ENCODE peak calls at places on chromosome 18, in seven cellular contexts. M is mammary epithelial cell, D is fibroblast of lung, A is PC-3, O is GM23248, L is HepG2, N is MM.1S. V is an unnamed sample. For H3K4me1, the result is how much of the 10 kb centered on the place peaks cover.

GRCh38 chr18:24488824-24489493 is 28.5 kb downstream of the HRH4 start:
- DNase-seq in N (peak), L (peak), M (peak), A (peak), D (peak), O (peak), V (peak)

GRCh38 chr18:39635966-39636365 is 2070.4 kb upstream of the CELF4 start:
- DNase-seq in L (no peak), M (no peak), A (peak), D (peak), N (no peak), O (peak), V (no peak)

GRCh38 chr18:36389811-36390581 is 92.5 kb downstream of the FHOD3 start:
- DNase-seq in L (no peak), A (no peak), M (no peak), N (no peak), D (no peak), O (no peak), V (no peak)

GRCh38 chr18:37179384-37179783 is 350.5 kb downstream of the KIAA1328 start:
- DNase-seq in N (no peak), A (no peak), L (no peak), D (no peak), M (no peak), O (no peak), V (peak)

GRCh38 chr18:10168477-10168876 is 254.7 kb downstream of the VAPA start:
- DNase-seq in O (no peak), A (no peak), N (no peak), D (no peak), M (no peak), L (no peak), V (no peak)

GRCh38 chr18:41875094-41875780 is 79.8 kb upstream of the PIK3C3 start:
- DNase-seq in O (peak), D (peak), L (no peak), N (no peak), A (peak), M (peak), V (no peak)

GRCh38 chr18:9874730-9875129 is 11.0 kb upstream of the TXNDC2 start:
- DNase-seq in A (peak), O (peak), D (no peak), M (peak), L (no peak), N (no peak), V (no peak)

GRCh38 chr18:44915661-44916060 is 235.0 kb downstream of the SETBP1 start:
- DNase-seq in L (no peak), O (peak), N (no peak), A (no peak), D (no peak), M (no peak), V (no peak)

GRCh38 chr18:44627245-44627644 is 53.4 kb upstream of the SETBP1 start:
- DNase-seq in O (peak), L (no peak), M (peak), N (no peak), A (peak), D (peak), V (no peak)

GRCh38 chr18:26919656-26920055 is 54.1 kb upstream of the AQP4 start:
- DNase-seq in O (no peak), N (no peak), D (peak), M (peak), A (no peak), L (no peak), V (peak)

DNA sequence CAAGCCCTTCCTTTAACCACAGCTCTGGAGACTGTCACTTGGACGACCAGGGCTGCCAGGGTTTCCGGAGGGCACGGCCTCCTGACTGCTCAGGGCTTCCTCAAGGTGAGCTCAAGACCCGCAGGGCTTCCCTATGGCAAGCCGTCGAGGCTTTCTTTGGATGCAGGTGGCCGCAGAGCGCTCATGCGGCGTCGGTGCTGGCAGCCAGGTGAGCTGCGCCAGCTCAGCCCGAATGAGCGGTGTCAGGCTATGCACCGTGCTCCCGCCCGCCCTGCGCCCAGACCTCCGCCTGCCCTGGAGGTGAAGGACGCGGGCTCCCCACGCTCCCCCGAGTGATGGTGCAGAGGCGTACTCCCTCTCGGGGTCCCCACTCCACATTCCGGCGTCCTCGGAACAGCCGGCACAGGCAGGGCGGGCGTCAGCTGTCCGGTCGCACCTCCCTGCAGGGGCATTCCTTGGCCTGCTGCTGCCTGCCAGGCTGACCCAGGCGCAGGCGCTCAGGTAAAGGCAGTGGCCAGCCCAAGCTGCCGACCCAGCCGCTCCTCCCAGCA is 20.8 kb upstream of the TUBB6 start:
- DNase-seq in M (peak), O (no peak), N (no peak), A (no peak), D (no peak), L (no peak), V (peak)
- TF ChIP-seq EZH2 in M (no peak), O (no peak), N (no peak), A (no peak), D (no peak), L (no peak), V (no peak)

DNA sequence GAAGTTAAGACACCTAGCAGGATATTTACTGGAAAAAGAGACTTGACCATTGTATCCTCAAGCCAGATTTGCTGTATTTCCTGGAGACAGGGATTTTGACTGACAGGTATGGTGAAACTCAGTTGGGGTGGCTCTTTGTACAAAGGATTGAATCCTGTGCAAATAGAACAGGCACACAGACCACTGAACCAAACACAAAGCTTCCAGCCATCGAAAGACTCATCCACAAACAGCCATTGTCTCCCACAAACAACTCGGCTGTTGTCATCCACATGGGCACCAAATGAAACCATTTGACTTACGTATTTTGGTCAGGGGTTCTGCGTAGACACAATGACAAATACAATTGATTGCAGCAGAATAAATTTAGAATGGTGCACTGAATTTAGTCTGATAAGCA is 15.9 kb downstream of the RNF152 start:
- DNase-seq in L (peak), A (no peak), M (no peak), D (no peak), O (no peak), N (no peak), V (no peak)
- H3K4me1 ChIP-seq in L (under half), A (under half), M (under half), D (under half), O (under half), N (under half), V (under half)

DNA sequence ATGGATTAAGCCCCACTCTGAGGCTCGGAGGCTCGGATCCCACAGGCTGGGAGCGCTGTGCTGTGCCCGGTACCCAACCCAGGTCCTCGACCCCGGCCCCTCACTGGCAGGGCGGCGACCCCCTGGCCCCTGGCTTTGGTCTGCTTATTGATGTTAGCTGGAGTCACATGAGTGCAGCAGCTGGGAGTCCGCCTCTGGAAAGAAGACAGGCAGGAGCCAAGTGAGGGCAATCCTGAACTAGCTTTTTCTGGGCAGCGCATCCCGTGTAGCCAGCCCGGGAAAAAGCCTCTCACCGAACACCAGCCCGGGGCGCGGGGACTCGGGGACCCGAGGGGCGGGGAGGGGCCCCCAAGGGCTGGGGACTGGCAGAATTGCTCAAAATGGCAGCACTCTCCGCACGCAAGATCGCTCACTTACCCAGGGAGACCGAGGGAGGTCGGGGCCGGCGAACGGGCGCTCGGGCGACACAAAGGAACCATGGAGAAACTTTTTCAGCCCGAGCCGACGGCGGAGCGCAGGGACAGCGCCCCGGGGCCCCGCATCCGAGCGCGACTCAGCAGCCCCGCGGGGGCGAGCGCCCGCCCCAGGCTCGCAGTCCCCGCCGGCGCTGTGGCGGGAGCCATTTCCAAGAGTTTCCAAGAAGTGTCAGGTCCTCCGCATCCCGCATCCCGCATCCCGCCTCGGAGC is 566 bp downstream of the TMEM200C start:
- DNase-seq in A (no peak), O (peak), L (no peak), N (no peak), D (peak), M (no peak), V (no peak)
- TF ChIP-seq EZH2 in A (no peak), O (no peak), L (no peak), N (no peak), D (peak), M (peak), V (no peak)

DNA sequence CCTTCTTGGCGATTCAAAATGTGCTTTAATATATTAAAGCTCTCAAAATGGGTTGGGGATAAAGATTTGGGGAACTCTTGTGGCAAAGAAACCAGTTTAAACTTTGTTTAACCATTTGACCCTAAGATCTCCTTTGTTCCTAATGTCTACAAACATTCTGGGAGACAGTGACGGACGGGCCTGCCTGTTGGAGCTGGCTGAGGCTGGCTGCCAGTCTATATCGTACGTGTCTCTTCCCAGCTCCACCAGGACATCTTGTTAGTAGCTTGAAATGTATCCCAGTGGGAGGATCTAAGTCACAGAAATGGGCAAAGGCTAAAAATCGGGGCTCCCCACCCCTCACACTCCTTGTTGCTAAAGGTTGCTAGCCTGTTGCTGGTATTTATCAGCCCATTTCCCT is 30.7 kb downstream of the ZNF532 start:
- DNase-seq in A (no peak), N (no peak), L (no peak), O (no peak), D (no peak), M (no peak), V (no peak)
- H3K4me1 ChIP-seq in A (under half), N (under half), L (under half), O (under half), D (under half), M (under half), V (under half)

DNA sequence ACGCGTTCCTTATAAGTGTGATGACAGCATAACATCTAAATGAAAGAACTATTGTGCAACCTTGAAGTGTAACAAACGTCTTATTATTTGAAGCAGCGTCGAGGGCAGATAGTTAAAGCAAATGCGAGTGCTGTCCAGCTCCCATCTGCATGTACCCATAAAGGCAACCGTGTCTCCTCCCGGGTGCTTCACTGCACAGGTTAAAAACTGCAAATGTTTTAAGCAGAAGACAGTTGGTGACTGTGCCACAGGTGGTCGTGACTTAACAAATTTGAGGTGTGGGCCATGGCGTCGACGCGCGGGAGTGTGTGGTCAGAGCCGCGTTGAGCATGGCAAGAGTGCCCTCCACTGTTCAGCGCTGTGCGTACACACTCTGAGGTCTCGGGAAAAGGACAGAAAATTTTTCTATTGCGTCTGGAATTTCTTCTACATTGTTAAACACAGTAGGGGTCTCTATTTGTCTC is 6.4 kb downstream of the SALL3 start:
- DNase-seq in D (peak), N (no peak), M (no peak), O (peak), L (peak), A (peak), V (peak)
- TF ChIP-seq EZH2 in D (no peak), N (no peak), M (no peak), O (no peak), L (no peak), A (no peak), V (no peak)

GRCh38 chr18:58313491-58314032 is 269.5 kb downstream of the NEDD4L start:
- DNase-seq in N (no peak), L (peak), D (no peak), A (peak), O (peak), M (peak), V (no peak)
- H3K4me1 ChIP-seq in N (under half), L (half or more), D (under half), A (under half), O (under half), M (half or more), V (under half)

GRCh38 chr18:22170421-22171262 is 1.3 kb downstream of the GATA6 start:
- DNase-seq in A (peak), L (peak), O (peak), M (peak), D (peak), N (no peak), V (peak)

GRCh38 chr18:22172594-22173049 is 3.2 kb downstream of the GATA6 start:
- DNase-seq in N (no peak), D (no peak), O (peak), M (no peak), A (no peak), L (no peak), V (no peak)

GRCh38 chr18:22171263-22171838 is 2.0 kb downstream of the GATA6 start:
- DNase-seq in N (no peak), L (no peak), M (no peak), A (no peak), O (peak), D (no peak), V (no peak)

GRCh38 chr18:22173221-22173927 is 4.0 kb downstream of the GATA6 start:
- DNase-seq in D (no peak), A (no peak), O (no peak), L (no peak), M (no peak), N (no peak), V (no peak)

DNA sequence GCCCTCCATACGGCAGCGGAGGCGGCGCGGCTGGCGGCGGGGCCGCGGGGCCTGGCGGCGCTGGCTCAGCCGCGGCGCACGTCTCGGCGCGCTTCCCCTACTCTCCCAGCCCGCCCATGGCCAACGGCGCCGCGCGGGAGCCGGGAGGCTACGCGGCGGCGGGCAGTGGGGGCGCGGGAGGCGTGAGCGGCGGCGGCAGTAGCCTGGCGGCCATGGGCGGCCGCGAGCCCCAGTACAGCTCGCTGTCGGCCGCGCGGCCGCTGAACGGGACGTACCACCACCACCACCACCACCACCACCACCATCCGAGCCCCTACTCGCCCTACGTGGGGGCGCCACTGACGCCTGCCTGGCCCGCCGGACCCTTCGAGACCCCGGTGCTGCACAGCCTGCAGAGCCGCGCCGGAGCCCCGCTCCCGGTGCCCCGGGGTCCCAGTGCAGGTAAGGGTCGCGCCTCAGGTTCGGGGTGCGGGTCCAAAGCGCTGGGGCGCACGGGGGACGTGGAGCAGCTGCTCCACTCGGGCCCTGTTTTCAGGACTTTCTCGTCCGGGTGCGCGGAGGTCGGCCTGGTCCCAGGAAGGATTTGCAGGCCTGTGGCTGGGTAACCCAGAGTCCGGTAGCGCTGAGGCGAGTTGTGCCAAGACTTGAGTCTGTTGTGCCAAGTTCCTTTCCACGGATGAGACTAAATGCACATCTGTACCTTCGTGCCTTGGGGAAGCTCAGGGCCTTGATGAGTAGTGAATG is 2.6 kb downstream of the GATA6 start:
- DNase-seq in D (no peak), O (peak), L (no peak), N (no peak), M (no peak), A (no peak), V (no peak)
- TF ChIP-seq EZH2 in D (no peak), O (no peak), L (no peak), N (no peak), M (no peak), A (no peak), V (no peak)

GRCh38 chr18:3153107-3153704 is 66.6 kb downstream of the MYOM1 start:
- DNase-seq in A (peak), L (peak), D (no peak), O (no peak), M (peak), N (no peak), V (no peak)
- H3K4me1 ChIP-seq in A (under half), L (half or more), D (under half), O (under half), M (under half), N (under half), V (under half)

GRCh38 chr18:62335494-62335893 is 10.4 kb downstream of the TNFRSF11A start:
- DNase-seq in D (no peak), N (no peak), O (no peak), M (no peak), L (no peak), A (no peak), V (no peak)
- TF ChIP-seq EZH2 in D (no peak), N (no peak), O (no peak), M (no peak), L (no peak), A (no peak), V (no peak)

DNA sequence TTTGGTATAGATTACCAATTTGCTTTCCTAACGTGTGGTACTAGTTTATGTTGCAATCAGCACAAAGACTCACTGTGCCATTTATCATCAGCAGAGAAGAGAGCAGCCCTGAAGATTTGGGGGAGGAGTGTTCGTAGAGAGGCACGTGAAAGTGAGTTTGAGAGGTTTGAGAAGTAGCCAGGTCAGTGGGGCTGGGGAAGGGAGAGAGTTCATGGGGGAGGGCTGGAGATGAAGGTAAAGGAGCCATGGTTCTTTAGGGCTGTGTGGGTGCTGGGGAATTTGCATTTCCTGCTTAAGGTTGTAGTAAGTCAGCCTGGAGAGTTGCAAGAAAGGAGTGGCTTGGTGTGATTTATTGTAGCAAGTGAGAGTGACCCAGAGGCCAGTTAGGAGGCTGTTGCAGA is 172.0 kb downstream of the NEDD4L start:
- DNase-seq in N (no peak), O (peak), A (no peak), D (peak), L (no peak), M (peak), V (peak)
- H3K4me1 ChIP-seq in N (under half), O (half or more), A (half or more), D (under half), L (under half), M (half or more), V (under half)

V was measured in hepatocyte.